ENCODE peak calls at places on chromosomes 3 and 15, in ten cellular contexts. M, G, A, D, F, C, W, L, S and U are unnamed samples.

GRCh38 chr3:39849992-39850706 is 40.7 kb downstream of the MYRIP start:
- DNase-seq in W (no peak), D (no peak), S (no peak), G (no peak), C (no peak), A (no peak), F (no peak), M (no peak), L (no peak), U (no peak)

GRCh38 chr15:35289029-35289617 is 204.0 kb upstream of the NANOGP8 start:
- DNase-seq in A (peak), D (no peak), C (no peak), F (no peak), L (peak), G (no peak), M (no peak), S (peak), W (peak), U (peak)

GRCh38 chr3:13260259-13261103 is 159.6 kb downstream of the NUP210 start:
- DNase-seq in S (no peak), F (no peak), D (no peak), W (no peak), L (no peak), C (no peak), A (peak), M (no peak), G (no peak), U (no peak)

GRCh38 chr15:75925440-75925839 is 21.8 kb downstream of the FBXO22 start:
- DNase-seq in L (no peak), M (no peak), D (no peak), C (no peak), A (no peak), S (no peak), G (no peak), F (no peak), W (no peak), U (no peak)

GRCh38 chr15:28885289-28885629 is 515 bp upstream of the APBA2 start:
- DNase-seq in F (no peak), A (no peak), W (no peak), D (no peak), C (no peak), M (no peak), L (no peak), S (no peak), G (no peak), U (no peak)

GRCh38 chr3:171230857-171231256 is 204.3 kb upstream of the SLC2A2 start:
- DNase-seq in D (no peak), F (no peak), M (no peak), G (no peak), L (no peak), W (no peak), S (no peak), C (no peak), A (no peak), U (no peak)

GRCh38 chr15:40807888-40808194 is 568 bp upstream of the DNAJC17 start:
- DNase-seq in S (peak), W (peak), D (no peak), F (no peak), M (no peak), A (no peak), C (no peak), L (no peak), G (no peak), U (peak)

GRCh38 chr3:178097576-178097975 is 438.7 kb upstream of the KCNMB2 start:
- DNase-seq in L (no peak), C (no peak), S (peak), M (peak), F (peak), W (peak), G (no peak), A (no peak), D (peak), U (peak)

GRCh38 chr3:123546133-123546755 is 38.6 kb downstream of the HACD2 start:
- DNase-seq in A (no peak), S (peak), F (no peak), D (peak), G (no peak), M (no peak), C (no peak), W (peak), L (peak), U (peak)

GRCh38 chr3:11136871-11137626 is 17.2 kb upstream of the HRH1 start:
- DNase-seq in F (peak), S (peak), G (peak), C (peak), W (peak), D (peak), L (peak), M (peak), A (peak), U (peak)

GRCh38 chr15:66815322-66815721 is 113.3 kb downstream of the SMAD6 start:
- DNase-seq in G (no peak), M (no peak), S (peak), L (peak), C (no peak), F (no peak), A (no peak), D (peak), W (peak), U (peak)

GRCh38 chr3:136783708-136784191 is 31.6 kb upstream of the STAG1 start:
- DNase-seq in S (peak), D (no peak), C (no peak), M (no peak), G (no peak), W (peak), L (no peak), F (no peak), A (no peak), U (peak)

GRCh38 chr15:89118481-89118989 is 30.3 kb downstream of the ABHD2 start:
- DNase-seq in A (no peak), C (no peak), D (no peak), L (no peak), G (no peak), W (no peak), F (no peak), M (no peak), S (no peak), U (no peak)

GRCh38 chr3:51392301-51393095 is 1.4 kb downstream of the RBM15B start:
- DNase-seq in S (no peak), W (no peak), M (no peak), F (no peak), A (no peak), G (peak), L (no peak), C (no peak), D (no peak), U (no peak)

GRCh38 chr3:44561076-44561475 is 6.1 kb downstream of the ZKSCAN7 start:
- DNase-seq in M (no peak), C (no peak), L (no peak), S (no peak), G (no peak), A (no peak), F (no peak), D (no peak), W (no peak), U (no peak)

GRCh38 chr3:49671291-49672288 is 2.6 kb upstream of the APEH start:
- DNase-seq in S (peak), M (no peak), C (peak), A (peak), W (peak), L (peak), G (no peak), D (no peak), F (no peak), U (peak)

GRCh38 chr3:38124324-38125122 is 12.4 kb downstream of the ACAA1 start:
- DNase-seq in W (no peak), A (no peak), F (no peak), S (no peak), C (no peak), D (no peak), M (no peak), G (no peak), L (no peak), U (no peak)

GRCh38 chr15:20345401-20345958 is 196.1 kb downstream of the GOLGA6L6 start:
- DNase-seq in F (no peak), L (no peak), A (no peak), G (peak), M (no peak), S (no peak), W (no peak), C (peak), D (no peak), U (no peak)

GRCh38 chr15:47405768-47406167 is 311.5 kb upstream of the SEMA6D start:
- DNase-seq in D (no peak), G (no peak), F (no peak), S (no peak), C (no peak), M (no peak), L (no peak), W (no peak), A (no peak), U (no peak)

GRCh38 chr15:81877533-81878227 is 168.1 kb downstream of the MEX3B start:
- DNase-seq in W (no peak), G (no peak), M (no peak), S (no peak), F (no peak), A (no peak), D (no peak), C (no peak), L (no peak), U (no peak)

GRCh38 chr3:112640864-112641751 is at the start of gene CCDC80:
- DNase-seq in L (peak), W (peak), M (peak), A (peak), C (no peak), S (peak), D (peak), F (peak), G (no peak), U (peak)

GRCh38 chr3:156321934-156322333 is 201.6 kb downstream of the KCNAB1 start:
- DNase-seq in F (no peak), M (no peak), G (no peak), W (no peak), L (no peak), C (no peak), S (no peak), A (no peak), D (no peak), U (no peak)

GRCh38 chr15:89172921-89173320 is 48.5 kb downstream of the RLBP1 start:
- DNase-seq in M (no peak), F (no peak), C (no peak), S (no peak), L (no peak), A (no peak), W (peak), D (no peak), G (no peak), U (no peak)

GRCh38 chr15:76321171-76321570 is 9.9 kb upstream of the ETFA start:
- DNase-seq in A (no peak), F (no peak), L (no peak), G (no peak), W (no peak), C (no peak), D (no peak), M (no peak), S (no peak), U (no peak)

GRCh38 chr3:52088445-52089367 is 32.3 kb upstream of the DUSP7 start:
- DNase-seq in A (no peak), L (peak), S (peak), W (peak), G (no peak), C (no peak), M (peak), F (no peak), D (no peak), U (peak)

DNA sequence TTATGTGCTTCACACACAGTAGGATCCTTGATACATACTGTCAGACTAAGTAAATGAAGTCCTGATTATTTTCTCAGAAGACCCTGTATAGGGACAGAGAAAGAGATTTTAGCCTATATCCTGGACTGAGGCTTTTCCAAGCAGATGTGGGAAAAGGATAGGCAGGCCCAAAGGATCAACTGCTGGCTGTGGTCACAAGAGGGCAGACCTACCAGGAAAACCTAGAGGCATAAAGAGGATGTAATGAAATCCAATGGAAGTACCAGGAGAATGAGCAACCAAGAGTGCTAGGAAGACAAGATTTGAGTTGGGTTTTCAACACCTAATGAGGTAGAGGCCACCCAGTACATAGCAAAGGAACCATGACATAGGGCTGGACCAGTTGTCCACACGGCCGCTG is 23.1 kb downstream of the DCLK3 start:
- DNase-seq in L (no peak), G (no peak), D (no peak), W (peak), S (peak), A (no peak), F (no peak), M (no peak), C (no peak), U (no peak)
- TF ChIP-seq CTCF in L (peak), G (no peak), D (peak), W (peak), S (peak), A (peak), F (no peak), M (no peak), C (peak), U (peak)

DNA sequence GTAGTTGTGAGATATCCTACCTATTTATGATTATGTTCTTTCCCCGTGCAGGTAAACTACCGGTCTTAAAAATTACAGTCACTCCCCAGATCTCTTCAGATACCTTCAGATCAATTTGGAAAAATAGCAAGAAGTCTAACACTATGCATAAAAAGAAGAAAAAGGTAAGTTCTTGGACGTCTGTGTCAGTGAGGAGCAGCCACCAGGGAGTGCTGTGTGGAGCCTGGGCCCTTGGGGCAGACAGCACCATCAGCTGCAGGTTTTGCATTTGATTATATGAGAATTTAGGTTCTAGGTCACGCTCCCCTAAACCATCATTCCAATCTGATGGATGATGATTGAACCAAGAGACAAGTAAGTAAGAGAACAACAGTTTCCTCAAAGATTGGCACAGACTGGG is 8.9 kb upstream of the RNF7 start:
- DNase-seq in L (no peak), F (no peak), G (no peak), M (no peak), A (no peak), C (no peak), D (no peak), S (no peak), W (no peak), U (no peak)
- TF ChIP-seq CTCF in L (peak), F (no peak), G (no peak), M (no peak), A (no peak), C (peak), D (no peak), S (no peak), W (peak), U (peak)

GRCh38 chr3:62667714-62668113 is 207.5 kb downstream of the CADPS start:
- DNase-seq in A (no peak), F (no peak), W (no peak), S (no peak), D (no peak), M (no peak), C (peak), G (no peak), L (no peak), U (no peak)
- TF ChIP-seq CTCF in A (no peak), F (no peak), W (no peak), S (no peak), D (peak), M (no peak), C (peak), G (no peak), L (peak), U (peak)

DNA sequence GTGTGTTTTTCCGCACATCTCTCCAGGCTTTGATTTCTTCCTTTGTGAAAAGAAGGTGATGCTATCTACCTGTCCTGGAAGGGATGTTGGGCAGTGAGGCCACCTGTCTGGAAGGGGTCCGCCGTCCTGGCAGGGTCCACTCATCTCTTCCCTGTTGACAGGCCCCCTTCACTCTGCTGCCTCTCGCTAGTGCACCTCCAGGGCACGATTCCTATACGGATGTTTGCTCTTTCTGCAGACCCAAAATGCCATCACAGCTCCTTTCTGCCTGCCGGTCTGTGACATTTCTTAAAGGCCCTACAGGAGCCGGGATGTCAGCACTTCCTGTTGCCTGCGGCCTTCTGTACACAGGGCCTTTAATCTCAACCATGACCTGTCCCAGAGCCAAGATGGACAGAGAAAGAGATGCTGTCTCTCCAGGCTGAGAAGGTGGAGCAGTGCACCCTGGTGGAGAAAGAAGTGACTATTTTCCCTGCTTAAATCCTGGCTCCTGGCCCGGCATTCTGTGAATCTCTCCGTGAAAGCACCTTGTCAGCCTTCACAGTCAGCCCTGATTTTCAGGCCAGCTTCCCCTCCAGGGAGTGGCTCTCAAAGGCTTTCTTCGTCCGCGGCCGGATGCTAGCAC is 7.4 kb downstream of the FAM3D start:
- DNase-seq in G (no peak), W (peak), F (no peak), D (no peak), S (peak), A (peak), M (peak), L (no peak), C (peak), U (peak)
- TF ChIP-seq CTCF in G (no peak), W (peak), F (no peak), D (peak), S (peak), A (no peak), M (no peak), L (peak), C (peak), U (peak)

DNA sequence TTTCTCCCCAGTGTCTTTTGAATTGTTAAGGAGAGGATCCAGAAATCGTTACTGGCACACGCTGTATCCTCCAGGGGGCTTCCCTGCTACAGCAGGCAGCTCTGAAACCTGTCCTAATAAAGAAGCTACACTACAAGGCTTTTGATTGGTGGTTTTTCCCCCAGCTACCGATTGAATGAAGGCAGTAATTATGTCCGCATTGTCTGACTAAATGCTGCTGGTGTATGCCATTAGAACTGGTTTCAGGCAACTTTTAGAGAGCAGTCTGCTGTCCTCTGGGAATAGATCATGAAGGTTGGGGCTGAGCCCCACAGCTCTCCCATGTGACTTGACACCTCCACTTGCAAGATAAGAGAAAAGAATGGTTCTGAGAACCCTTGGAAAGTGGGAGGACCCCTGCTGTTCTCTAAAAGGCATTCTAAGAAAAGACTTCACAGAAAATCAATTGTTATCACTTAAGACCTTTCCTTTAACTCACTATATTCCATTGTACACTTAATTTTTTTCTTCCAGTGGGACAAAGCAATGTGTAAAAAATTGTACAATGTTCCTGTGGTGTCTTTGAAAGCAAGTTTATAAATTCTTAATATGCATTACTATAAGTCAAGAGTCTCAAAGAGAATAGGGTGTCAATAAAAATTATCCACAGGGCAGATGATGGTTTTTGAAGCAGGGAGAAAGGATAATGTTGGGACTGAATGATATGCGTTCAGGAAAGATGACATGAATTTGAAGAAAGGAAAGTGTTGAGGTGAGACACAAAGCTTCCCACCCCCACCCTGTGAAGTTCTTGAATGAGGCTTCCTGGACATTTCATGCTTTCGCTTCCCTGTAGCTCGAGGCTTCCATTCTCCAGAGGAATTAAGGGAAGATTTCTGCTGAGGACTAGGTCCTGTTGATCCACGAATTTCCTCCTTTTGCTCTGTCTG is 53.0 kb upstream of the DAZL start:
- DNase-seq in L (no peak), C (peak), G (no peak), A (no peak), D (no peak), M (no peak), W (peak), S (no peak), F (no peak), U (no peak)
- TF ChIP-seq CTCF in L (peak), C (peak), G (no peak), A (no peak), D (peak), M (no peak), W (no peak), S (no peak), F (no peak), U (peak)

GRCh38 chr15:62912282-62912681 is 130.3 kb upstream of the TPM1 start:
- DNase-seq in A (no peak), F (no peak), G (no peak), S (no peak), C (no peak), M (no peak), W (no peak), L (no peak), D (no peak), U (no peak)

GRCh38 chr15:62914461-62915079 is 128.0 kb upstream of the TPM1 start:
- DNase-seq in M (no peak), C (no peak), D (no peak), A (no peak), F (no peak), W (no peak), S (no peak), L (no peak), G (no peak), U (no peak)

GRCh38 chr15:62909257-62909656 is 133.3 kb upstream of the TPM1 start:
- DNase-seq in C (no peak), G (no peak), M (no peak), W (no peak), S (no peak), A (no peak), F (no peak), L (no peak), D (no peak), U (peak)

GRCh38 chr15:62907275-62907674 is 135.3 kb upstream of the TPM1 start:
- DNase-seq in L (no peak), D (no peak), G (no peak), M (no peak), A (no peak), W (no peak), S (no peak), C (no peak), F (no peak), U (no peak)

DNA sequence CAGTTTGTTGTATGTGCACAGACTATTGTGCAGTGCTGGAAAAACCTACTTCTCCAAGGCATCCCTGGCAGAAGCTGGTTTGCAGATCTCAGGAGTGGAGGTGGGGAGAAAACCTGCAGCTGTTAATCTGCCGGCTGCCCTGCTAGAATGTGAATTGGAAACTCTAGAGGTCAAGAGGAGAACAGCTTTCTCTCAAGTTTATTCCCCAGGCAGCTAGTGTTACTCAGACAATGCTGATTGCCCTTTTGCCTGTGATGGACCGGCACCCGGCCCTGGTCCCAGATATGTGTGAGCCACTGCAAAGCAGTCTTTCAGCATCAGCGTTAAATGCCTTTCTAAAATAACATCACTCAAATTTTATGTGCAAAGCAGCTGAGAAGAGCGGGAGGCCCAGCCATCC is 129.7 kb upstream of the TPM1 start:
- DNase-seq in W (no peak), F (no peak), S (no peak), C (peak), A (no peak), G (no peak), D (no peak), M (no peak), L (no peak), U (no peak)
- TF ChIP-seq CTCF in W (no peak), F (no peak), S (no peak), C (peak), A (no peak), G (no peak), D (no peak), M (no peak), L (no peak), U (no peak)